ENCODE peak calls at places on chromosomes 1 and 21, in nine cellular contexts. H, J, G, W, E, Z, B, T and O are unnamed samples.

GRCh38 chr21:42509239-42509638 is 4.4 kb upstream of the SLC37A1 start:
- DNase-seq in Z (no peak), E (no peak), J (no peak), W (no peak), B (peak; percentile 65), G (no peak), T (no peak), H (no peak), O (no peak)

GRCh38 chr21:33394260-33394659 is 9.0 kb upstream of the IFNGR2 start:
- DNase-seq in J (no peak), Z (no peak), B (peak; percentile 23), E (no peak), G (no peak), W (no peak), H (peak; percentile 82), T (no peak), O (no peak)

GRCh38 chr1:204258213-204259115 is 44.7 kb upstream of the GOLT1A start:
- DNase-seq in E (peak; percentile 25), H (peak; percentile 73), G (peak; percentile 66), J (no peak), B (peak; percentile 66), T (no peak), Z (peak; percentile 18), W (peak; percentile 70), O (peak; percentile 85)

GRCh38 chr1:9292361-9293240 is at the start of gene SPSB1:
- DNase-seq in Z (no peak), T (no peak), E (no peak), H (peak; percentile 88), J (no peak), B (peak; percentile 83), G (peak; percentile 86), W (peak; percentile 91), O (peak; percentile 69)

GRCh38 chr1:154970631-154971340 is at the start of gene SHC1:
- DNase-seq in T (peak; percentile 63), W (peak; percentile 78), G (peak; percentile 97), H (peak; percentile 94), B (peak; percentile 95), Z (no peak), E (peak; percentile 84), J (peak; percentile 85), O (peak; percentile 87)

GRCh38 chr1:159924791-159925712 is at the start of gene TAGLN2:
- DNase-seq in E (peak; percentile 53), W (peak; percentile 95), J (peak; percentile 87), G (peak; percentile 93), Z (peak; percentile 67), H (peak; percentile 91), B (peak; percentile 95), T (no peak), O (peak; percentile 80)

GRCh38 chr1:67724928-67725560 is 40.0 kb downstream of the GADD45A start:
- DNase-seq in E (peak; percentile 89), Z (no peak), H (peak; percentile 84), T (no peak), W (no peak), B (peak; percentile 80), G (no peak), J (no peak), O (no peak)

GRCh38 chr1:107477233-107477632 is 336.4 kb downstream of the NTNG1 start:
- DNase-seq in B (no peak), T (no peak), G (no peak), Z (no peak), E (no peak), W (peak; percentile 19), J (no peak), H (no peak), O (no peak)

GRCh38 chr21:42496839-42497202 is 797 bp upstream of the RSPH1 start:
- DNase-seq in Z (no peak), J (no peak), T (no peak), G (peak; percentile 53), H (no peak), B (no peak), W (peak; percentile 53), E (no peak), O (no peak)

GRCh38 chr21:36477559-36477958 is 2.4 kb downstream of the CLDN14 start:
- DNase-seq in T (no peak), E (no peak), G (no peak), Z (no peak), J (no peak), W (no peak), H (no peak), B (no peak), O (no peak)

GRCh38 chr1:156368889-156369684 is at the start of gene RHBG:
- DNase-seq in J (no peak), H (peak; percentile 20), G (no peak), W (peak; percentile 77), E (no peak), T (no peak), B (peak; percentile 54), Z (no peak), O (peak; percentile 52)

GRCh38 chr1:93784538-93784937 is 94.5 kb downstream of the DNTTIP2 start:
- DNase-seq in W (no peak), G (no peak), E (no peak), J (no peak), B (no peak), H (no peak), Z (no peak), T (no peak), O (no peak)

GRCh38 chr1:163664706-163665321 is 343.1 kb downstream of the NUF2 start:
- DNase-seq in T (no peak), W (no peak), E (no peak), Z (no peak), H (no peak), B (peak; percentile 26), G (no peak), J (no peak), O (no peak)

GRCh38 chr1:161314201-161314981 is at the start of gene SDHC:
- DNase-seq in G (peak; percentile 94), W (peak; percentile 90), H (peak; percentile 93), T (no peak), J (peak; percentile 92), B (peak; percentile 83), Z (peak; percentile 61), E (peak; percentile 61), O (peak; percentile 91)
- TF ChIP-seq CTCF in G (peak; percentile 12), W (no peak), H (peak; percentile 57), T (peak; percentile 65), J (peak; percentile 53), B (peak; percentile 65), Z (no peak), E (peak; percentile 51), O (peak; percentile 33)

DNA sequence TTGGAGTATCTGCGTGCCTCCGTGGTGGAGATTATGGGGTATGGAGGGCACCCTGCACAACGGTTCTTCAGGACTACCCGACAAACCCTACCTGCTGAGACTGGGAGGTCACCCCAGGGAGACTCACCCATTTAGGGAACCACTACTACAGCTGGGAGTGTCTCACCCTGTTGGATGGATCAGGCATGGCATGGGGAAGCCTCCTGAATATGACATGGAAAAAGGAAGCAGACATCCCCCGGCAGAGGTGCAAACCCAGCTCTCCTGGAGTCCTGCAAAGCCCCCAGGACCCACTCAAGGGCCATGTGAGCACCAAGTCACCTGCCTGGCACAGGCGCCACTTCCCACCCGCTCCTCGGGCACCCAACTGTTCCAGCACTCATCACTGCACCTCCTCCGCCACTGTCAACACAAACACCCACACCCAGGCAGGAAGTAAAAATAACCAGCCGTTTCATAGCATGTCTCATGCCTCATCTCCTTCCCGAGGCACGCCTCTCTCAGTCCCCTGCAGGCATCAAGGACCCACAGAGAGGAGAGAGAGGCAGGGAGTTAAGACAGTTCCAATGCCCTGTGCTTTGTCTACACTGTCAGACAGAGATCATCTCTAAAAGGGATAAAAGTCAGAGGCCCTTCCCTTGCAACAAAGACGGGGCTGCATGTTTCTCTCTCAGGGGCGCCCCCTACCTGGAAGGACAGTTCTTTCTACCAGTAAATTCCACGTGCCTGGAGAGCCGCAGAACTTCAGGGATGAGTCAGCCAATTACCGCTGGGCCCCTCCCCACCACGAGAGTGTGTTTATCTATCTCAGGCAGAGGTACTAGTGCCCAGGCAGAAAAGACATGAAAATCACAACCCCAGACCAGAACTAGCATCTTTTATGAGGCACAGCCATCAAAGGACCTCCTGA is 150.1 kb upstream of the SOD1 start:
- DNase-seq in T (no peak), W (peak; percentile 46), Z (no peak), G (no peak), B (peak; percentile 86), H (no peak), J (no peak), E (no peak), O (peak; percentile 23)
- TF ChIP-seq CTCF in T (no peak), W (no peak), Z (peak; percentile 47), G (no peak), B (peak; percentile 70), H (no peak), J (peak; percentile 50), E (no peak), O (no peak)

GRCh38 chr1:11977625-11978024 is 2.6 kb upstream of the MFN2 start:
- DNase-seq in E (peak; percentile 75), B (no peak), W (no peak), J (no peak), T (peak; percentile 28), G (no peak), H (peak; percentile 70), Z (no peak), O (no peak)
- TF ChIP-seq CTCF in E (no peak), B (no peak), W (no peak), J (no peak), T (no peak), G (no peak), H (no peak), Z (no peak), O (no peak)

GRCh38 chr21:32307706-32308105 is 9.1 kb downstream of the MRAP start:
- DNase-seq in B (no peak), E (no peak), W (no peak), Z (no peak), H (peak; percentile 74), G (no peak), J (peak; percentile 18), T (no peak), O (no peak)

GRCh38 chr21:32304998-32305397 is 6.3 kb downstream of the MRAP start:
- DNase-seq in G (no peak), J (no peak), T (no peak), H (no peak), E (no peak), W (no peak), B (no peak), Z (no peak), O (no peak)

GRCh38 chr21:32308696-32309095 is 10.0 kb downstream of the MRAP start:
- DNase-seq in Z (no peak), G (no peak), B (no peak), E (no peak), H (no peak), W (no peak), T (no peak), J (peak; percentile 31), O (no peak)

GRCh38 chr21:32303385-32303784 is 4.7 kb downstream of the MRAP start:
- DNase-seq in T (no peak), W (no peak), Z (no peak), G (no peak), B (no peak), H (no peak), J (no peak), E (no peak), O (no peak)

DNA sequence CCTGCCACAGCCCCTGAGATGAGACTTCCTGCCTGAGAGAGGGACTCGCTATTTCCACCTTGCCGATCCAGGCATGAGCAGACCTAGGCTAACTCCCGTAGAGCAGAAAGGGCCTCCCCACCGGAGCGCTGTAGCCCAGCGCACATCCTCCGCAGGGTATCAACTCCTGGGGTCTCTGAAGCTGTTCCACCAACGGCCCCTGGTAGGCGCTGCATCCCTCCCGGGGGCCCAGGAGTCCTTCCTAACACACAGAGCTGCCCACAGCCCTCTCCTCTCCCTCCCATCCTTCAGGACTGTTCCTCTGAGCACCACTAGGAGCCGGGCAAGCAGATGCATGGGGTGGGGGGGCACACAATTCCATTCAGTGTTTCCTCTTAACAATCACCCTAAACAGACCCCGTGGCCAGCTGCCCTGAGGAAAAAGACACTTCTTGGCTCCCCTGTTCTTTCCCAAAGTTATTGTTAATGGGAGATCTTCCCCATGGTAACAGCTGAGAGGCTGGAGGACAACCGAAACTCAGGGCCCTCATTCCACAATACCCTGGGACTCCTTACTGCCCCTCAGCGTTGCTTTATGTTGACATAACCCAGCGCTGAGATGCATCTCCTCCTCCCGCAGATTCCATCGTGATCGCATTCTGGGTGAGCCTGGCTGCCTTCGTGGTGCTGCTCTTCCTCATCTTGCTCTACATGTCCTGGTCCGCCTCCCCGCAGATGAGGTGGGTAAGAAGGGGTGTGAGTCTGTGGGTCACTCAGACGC is 7.5 kb downstream of the MRAP start:
- DNase-seq in T (no peak), J (no peak), G (no peak), Z (no peak), W (no peak), E (no peak), B (no peak), H (no peak), O (peak; percentile 89)
- TF ChIP-seq CTCF in T (no peak), J (peak; percentile 75), G (no peak), Z (no peak), W (no peak), E (peak; percentile 40), B (peak; percentile 23), H (peak; percentile 24), O (peak; percentile 57)